ENCODE peak calls at places on chromosomes 13 and 19, in nine cellular contexts. U is HFF-Myc; T is tibial nerve; D is type B pancreatic cell; J is epithelial cell of proximal tubule; B is CD4-positive, alpha-beta T cell; Z is left ventricle myocardium inferior; C is fibroblast of lung; W is AG09319. L is an unnamed sample.

GRCh38 chr13:95247857-95248256 is 53.4 kb downstream of the ABCC4 start:
- DNase-seq in U (no peak), T (no peak), D (no peak), J (no peak), B (no peak), Z (no peak), C (no peak), W (no peak), L (no peak)

GRCh38 chr13:75460644-75461043 is 21.3 kb downstream of the TBC1D4 start:
- DNase-seq in U (no peak), T (no peak), D (no peak), J (no peak), B (no peak), Z (no peak), C (no peak), W (no peak), L (no peak)

GRCh38 chr19:19259741-19260140 is 13.4 kb downstream of the TM6SF2 start:
- DNase-seq in U (peak), T (no peak), D (no peak), J (no peak), B (no peak), Z (no peak), C (peak), W (no peak), L (no peak)

GRCh38 chr13:104593693-104594092 is 1527.5 kb upstream of the SLC10A2 start:
- DNase-seq in U (no peak), T (no peak), D (no peak), J (no peak), B (no peak), Z (no peak), C (no peak), W (no peak), L (no peak)

GRCh38 chr13:112779856-112780604 is 90.2 kb downstream of the ATP11A start:
- DNase-seq in U (no peak), T (no peak), D (peak), J (no peak), B (no peak), Z (no peak), C (peak), W (no peak), L (no peak)

GRCh38 chr19:10260141-10260584 is 8.1 kb downstream of the MRPL4 start:
- DNase-seq in U (no peak), T (no peak), D (no peak), J (peak), B (no peak), Z (no peak), C (peak), W (no peak), L (no peak)

GRCh38 chr13:34356686-34357434 is 538.9 kb downstream of the RFC3 start:
- DNase-seq in U (no peak), T (no peak), D (no peak), J (no peak), B (no peak), Z (no peak), C (peak), W (no peak), L (no peak)

GRCh38 chr19:3062165-3063105 is at the start of gene TLE5:
- DNase-seq in U (no peak), T (no peak), D (no peak), J (no peak), B (peak), Z (peak), C (no peak), W (no peak), L (no peak)

GRCh38 chr19:9144920-9145319 is 4.7 kb downstream of the ZNF317 start:
- DNase-seq in U (no peak), T (no peak), D (no peak), J (no peak), B (no peak), Z (no peak), C (no peak), W (no peak), L (no peak)

GRCh38 chr19:1113986-1114483 is 10.2 kb downstream of the GPX4 start:
- DNase-seq in U (no peak), T (no peak), D (no peak), J (no peak), B (no peak), Z (no peak), C (no peak), W (no peak), L (no peak)

GRCh38 chr13:99979453-99980200 is 2.0 kb upstream of the ZIC2 start:
- DNase-seq in U (no peak), T (no peak), D (no peak), J (no peak), B (no peak), Z (no peak), C (no peak), W (no peak), L (peak)

GRCh38 chr13:50123862-50124535 is 108.8 kb downstream of the KCNRG start:
- DNase-seq in U (peak), T (peak), D (no peak), J (peak), B (peak), Z (no peak), C (peak), W (peak), L (peak)

GRCh38 chr19:5971714-5972354 is 6.1 kb downstream of the RANBP3 start:
- DNase-seq in U (no peak), T (no peak), D (no peak), J (no peak), B (no peak), Z (no peak), C (no peak), W (no peak), L (no peak)

GRCh38 chr19:39195755-39196154 is 1.0 kb upstream of the NCCRP1 start:
- DNase-seq in U (no peak), T (no peak), D (no peak), J (no peak), B (no peak), Z (no peak), C (no peak), W (no peak), L (no peak)

GRCh38 chr13:110855363-110855762 is 59.5 kb downstream of the ANKRD10 start:
- DNase-seq in U (no peak), T (no peak), D (no peak), J (no peak), B (no peak), Z (no peak), C (no peak), W (no peak), L (no peak)

GRCh38 chr19:29467824-29468401 is 57.9 kb upstream of the VSTM2B start:
- DNase-seq in U (peak), T (no peak), D (no peak), J (no peak), B (no peak), Z (no peak), C (no peak), W (no peak), L (peak)
- TF ChIP-seq CTCF in U (peak), T (no peak), D (peak), J (peak), B (no peak), Z (no peak), C (no peak), W (peak), L (peak)

GRCh38 chr13:31236211-31236786 is 36.5 kb downstream of the B3GLCT start:
- DNase-seq in U (no peak), T (no peak), D (no peak), J (peak), B (no peak), Z (no peak), C (peak), W (peak), L (no peak)

GRCh38 chr13:31234729-31235128 is 35.0 kb downstream of the B3GLCT start:
- DNase-seq in U (no peak), T (no peak), D (no peak), J (no peak), B (no peak), Z (no peak), C (no peak), W (no peak), L (no peak)
- TF ChIP-seq CTCF in U (peak), T (no peak), D (peak), J (peak), B (no peak), Z (peak), C (no peak), W (peak), L (no peak)

GRCh38 chr19:34241513-34242337 is 12.6 kb upstream of the GARRE1 start:
- DNase-seq in U (no peak), T (no peak), D (peak), J (no peak), B (no peak), Z (no peak), C (no peak), W (no peak), L (peak)
- TF ChIP-seq CTCF in U (peak), T (no peak), D (peak), J (peak), B (no peak), Z (no peak), C (no peak), W (no peak), L (peak)

GRCh38 chr13:37270206-37271001 is 164.9 kb upstream of the CSNK1A1L start:
- DNase-seq in U (no peak), T (no peak), D (no peak), J (no peak), B (no peak), Z (no peak), C (no peak), W (no peak), L (no peak)
- TF ChIP-seq CTCF in U (no peak), T (no peak), D (no peak), J (no peak), B (no peak), Z (no peak), C (peak), W (no peak), L (no peak)